ENCODE peak calls at places on chromosomes 11 and 22, in ten cellular contexts. One of them, this sample, is unnamed.

GRCh38 chr11:111846063-111846462 is 25.3 kb downstream of the ALG9 start:
- DNase-seq in ascending aorta: no peak
- DNase-seq in brain microvascular endothelial cell: peak
- DNase-seq in foreskin fibroblast: peak
- DNase-seq in neural crest cell: no peak
- DNase-seq in endothelial cell: no peak
- DNase-seq in AG04449: no peak
- DNase-seq in MCF 10A: peak
- DNase-seq in HFFc6: peak
- DNase-seq in BJ: no peak
- DNase-seq in this sample: no peak

GRCh38 chr11:50412832-50413231 is 380.2 kb downstream of the OR4C45 start:
- DNase-seq in AG04449: no peak
- DNase-seq in MCF 10A: no peak
- DNase-seq in ascending aorta: no peak
- DNase-seq in endothelial cell: no peak
- DNase-seq in neural crest cell: no peak
- DNase-seq in HFFc6: no peak
- DNase-seq in brain microvascular endothelial cell: no peak
- DNase-seq in foreskin fibroblast: no peak
- DNase-seq in BJ: no peak
- DNase-seq in this sample: no peak

GRCh38 chr11:57288771-57289579 is 35.8 kb downstream of the TNKS1BP1 start:
- DNase-seq in MCF 10A: peak
- DNase-seq in HFFc6: peak
- DNase-seq in brain microvascular endothelial cell: peak
- DNase-seq in endothelial cell: peak
- DNase-seq in BJ: no peak
- DNase-seq in neural crest cell: peak
- DNase-seq in foreskin fibroblast: peak
- DNase-seq in AG04449: no peak
- DNase-seq in ascending aorta: no peak
- DNase-seq in this sample: no peak

GRCh38 chr11:59822989-59823566 is 12.5 kb upstream of the MRPL16 start:
- DNase-seq in MCF 10A: peak
- DNase-seq in AG04449: no peak
- DNase-seq in foreskin fibroblast: peak
- DNase-seq in endothelial cell: peak
- DNase-seq in HFFc6: peak
- DNase-seq in BJ: no peak
- DNase-seq in ascending aorta: no peak
- DNase-seq in neural crest cell: peak
- DNase-seq in brain microvascular endothelial cell: peak
- DNase-seq in this sample: peak

GRCh38 chr11:8756201-8756600 is 73.6 kb downstream of the RPL27A start:
- DNase-seq in foreskin fibroblast: peak
- DNase-seq in AG04449: no peak
- DNase-seq in endothelial cell: no peak
- DNase-seq in brain microvascular endothelial cell: no peak
- DNase-seq in MCF 10A: no peak
- DNase-seq in neural crest cell: no peak
- DNase-seq in ascending aorta: no peak
- DNase-seq in HFFc6: peak
- DNase-seq in BJ: no peak
- DNase-seq in this sample: peak

GRCh38 chr22:50118557-50119168 is 28.9 kb downstream of the MOV10L1 start:
- DNase-seq in endothelial cell: no peak
- DNase-seq in AG04449: peak
- DNase-seq in ascending aorta: no peak
- DNase-seq in MCF 10A: no peak
- DNase-seq in HFFc6: peak
- DNase-seq in foreskin fibroblast: peak
- DNase-seq in neural crest cell: no peak
- DNase-seq in brain microvascular endothelial cell: peak
- DNase-seq in BJ: peak
- DNase-seq in this sample: peak

GRCh38 chr22:27609411-27610029 is 192.0 kb downstream of the MN1 start:
- DNase-seq in endothelial cell: no peak
- DNase-seq in brain microvascular endothelial cell: no peak
- DNase-seq in MCF 10A: no peak
- DNase-seq in neural crest cell: peak
- DNase-seq in ascending aorta: no peak
- DNase-seq in HFFc6: no peak
- DNase-seq in foreskin fibroblast: no peak
- DNase-seq in BJ: no peak
- DNase-seq in AG04449: no peak
- DNase-seq in this sample: no peak

GRCh38 chr22:47839586-47840245 is 1077.3 kb downstream of the TBC1D22A start:
- DNase-seq in foreskin fibroblast: no peak
- DNase-seq in HFFc6: no peak
- DNase-seq in endothelial cell: no peak
- DNase-seq in MCF 10A: no peak
- DNase-seq in brain microvascular endothelial cell: no peak
- DNase-seq in AG04449: no peak
- DNase-seq in ascending aorta: no peak
- DNase-seq in BJ: no peak
- DNase-seq in neural crest cell: no peak
- DNase-seq in this sample: no peak

GRCh38 chr22:49016909-49017768 is 810.5 kb downstream of the BRD1 start:
- DNase-seq in AG04449: no peak
- DNase-seq in MCF 10A: no peak
- DNase-seq in ascending aorta: no peak
- DNase-seq in endothelial cell: no peak
- DNase-seq in BJ: no peak
- DNase-seq in brain microvascular endothelial cell: no peak
- DNase-seq in HFFc6: no peak
- DNase-seq in neural crest cell: no peak
- DNase-seq in foreskin fibroblast: no peak
- DNase-seq in this sample: no peak

GRCh38 chr11:70547821-70548670 is 149.7 kb downstream of the CTTN start:
- DNase-seq in AG04449: no peak
- DNase-seq in BJ: no peak
- DNase-seq in foreskin fibroblast: no peak
- DNase-seq in ascending aorta: no peak
- DNase-seq in MCF 10A: no peak
- DNase-seq in endothelial cell: no peak
- DNase-seq in neural crest cell: no peak
- DNase-seq in brain microvascular endothelial cell: no peak
- DNase-seq in HFFc6: no peak
- DNase-seq in this sample: no peak

GRCh38 chr22:20027966-20028854 is 7.3 kb downstream of the TANGO2 start:
- DNase-seq in HFFc6: peak
- DNase-seq in AG04449: no peak
- DNase-seq in ascending aorta: no peak
- DNase-seq in neural crest cell: no peak
- DNase-seq in BJ: no peak
- DNase-seq in foreskin fibroblast: peak
- DNase-seq in endothelial cell: no peak
- DNase-seq in MCF 10A: peak
- DNase-seq in brain microvascular endothelial cell: peak
- DNase-seq in this sample: no peak
- TF ChIP-seq CTCF in HFFc6: peak
- TF ChIP-seq CTCF in AG04449: no peak
- TF ChIP-seq CTCF in ascending aorta: no peak
- TF ChIP-seq CTCF in neural crest cell: peak
- TF ChIP-seq CTCF in BJ: peak
- TF ChIP-seq CTCF in foreskin fibroblast: no peak
- TF ChIP-seq CTCF in endothelial cell: peak
- TF ChIP-seq CTCF in MCF 10A: peak
- TF ChIP-seq CTCF in brain microvascular endothelial cell: peak
- TF ChIP-seq CTCF in this sample: peak

GRCh38 chr11:30730011-30730410 is 143.9 kb upstream of the MPPED2 start:
- DNase-seq in endothelial cell: no peak
- DNase-seq in neural crest cell: no peak
- DNase-seq in BJ: no peak
- DNase-seq in AG04449: no peak
- DNase-seq in brain microvascular endothelial cell: no peak
- DNase-seq in ascending aorta: no peak
- DNase-seq in MCF 10A: no peak
- DNase-seq in foreskin fibroblast: no peak
- DNase-seq in HFFc6: no peak
- DNase-seq in this sample: no peak

GRCh38 chr11:30733748-30734147 is 147.6 kb upstream of the MPPED2 start:
- DNase-seq in endothelial cell: no peak
- DNase-seq in neural crest cell: no peak
- DNase-seq in MCF 10A: no peak
- DNase-seq in AG04449: no peak
- DNase-seq in brain microvascular endothelial cell: no peak
- DNase-seq in BJ: no peak
- DNase-seq in foreskin fibroblast: no peak
- DNase-seq in ascending aorta: no peak
- DNase-seq in HFFc6: no peak
- DNase-seq in this sample: no peak

GRCh38 chr11:30741039-30741550 is 154.9 kb upstream of the MPPED2 start:
- DNase-seq in AG04449: peak
- DNase-seq in BJ: peak
- DNase-seq in brain microvascular endothelial cell: no peak
- DNase-seq in foreskin fibroblast: peak
- DNase-seq in neural crest cell: no peak
- DNase-seq in MCF 10A: peak
- DNase-seq in HFFc6: no peak
- DNase-seq in endothelial cell: no peak
- DNase-seq in ascending aorta: no peak
- DNase-seq in this sample: no peak

GRCh38 chr11:30740071-30740470 is 153.9 kb upstream of the MPPED2 start:
- DNase-seq in AG04449: no peak
- DNase-seq in BJ: no peak
- DNase-seq in foreskin fibroblast: no peak
- DNase-seq in neural crest cell: no peak
- DNase-seq in HFFc6: no peak
- DNase-seq in ascending aorta: no peak
- DNase-seq in MCF 10A: no peak
- DNase-seq in brain microvascular endothelial cell: no peak
- DNase-seq in endothelial cell: no peak
- DNase-seq in this sample: no peak

DNA sequence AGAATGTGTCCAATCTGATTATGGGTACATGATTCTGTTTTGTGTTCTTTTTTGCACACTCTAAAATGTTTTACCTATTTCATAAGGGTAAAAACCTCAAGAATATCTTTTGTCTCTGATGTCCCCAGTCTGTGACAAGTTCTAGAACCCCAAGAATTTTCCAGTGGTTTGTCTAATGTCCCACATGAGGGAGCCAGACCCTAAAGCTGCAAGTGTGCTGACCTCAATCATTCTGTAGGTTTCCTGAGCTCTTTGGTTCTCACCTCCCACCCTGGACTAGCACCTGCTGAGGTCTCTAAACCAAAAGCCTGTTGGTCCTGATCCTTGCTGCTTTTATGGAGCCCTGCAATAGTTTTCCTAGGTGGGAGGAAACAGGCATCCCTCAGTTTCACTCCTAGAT is 149.8 kb upstream of the MPPED2 start:
- DNase-seq in BJ: no peak
- DNase-seq in endothelial cell: no peak
- DNase-seq in neural crest cell: no peak
- DNase-seq in HFFc6: no peak
- DNase-seq in AG04449: no peak
- DNase-seq in MCF 10A: peak
- DNase-seq in ascending aorta: no peak
- DNase-seq in brain microvascular endothelial cell: no peak
- DNase-seq in foreskin fibroblast: no peak
- DNase-seq in this sample: no peak
- TF ChIP-seq CTCF in BJ: no peak
- TF ChIP-seq CTCF in endothelial cell: no peak
- TF ChIP-seq CTCF in neural crest cell: no peak
- TF ChIP-seq CTCF in HFFc6: no peak
- TF ChIP-seq CTCF in AG04449: no peak
- TF ChIP-seq CTCF in MCF 10A: no peak
- TF ChIP-seq CTCF in ascending aorta: no peak
- TF ChIP-seq CTCF in brain microvascular endothelial cell: no peak
- TF ChIP-seq CTCF in foreskin fibroblast: no peak
- TF ChIP-seq CTCF in this sample: no peak

DNA sequence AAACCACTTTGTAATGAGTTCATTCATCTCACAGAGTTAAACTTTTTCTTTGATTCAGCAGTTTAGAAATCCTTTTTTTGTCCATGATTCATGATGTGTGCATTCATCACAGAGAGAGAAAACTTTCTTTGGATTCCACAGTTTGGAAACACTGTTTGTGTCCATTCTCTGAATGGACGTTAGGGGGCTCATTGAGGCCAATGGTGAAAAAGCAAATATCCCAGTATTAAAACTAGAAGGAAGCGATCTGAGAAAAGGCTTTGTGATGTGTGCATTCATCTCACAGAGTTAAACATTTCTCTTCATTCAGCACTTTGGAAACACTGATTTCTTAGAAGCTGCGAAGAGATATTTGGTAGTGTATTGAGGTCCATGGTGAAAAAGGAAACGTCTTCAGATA is 155.6 kb upstream of the TRIM48 start:
- DNase-seq in BJ: no peak
- DNase-seq in AG04449: no peak
- DNase-seq in neural crest cell: no peak
- DNase-seq in MCF 10A: no peak
- DNase-seq in endothelial cell: no peak
- DNase-seq in HFFc6: no peak
- DNase-seq in brain microvascular endothelial cell: no peak
- DNase-seq in ascending aorta: no peak
- DNase-seq in foreskin fibroblast: no peak
- DNase-seq in this sample: no peak
- TF ChIP-seq CTCF in BJ: no peak
- TF ChIP-seq CTCF in AG04449: no peak
- TF ChIP-seq CTCF in neural crest cell: no peak
- TF ChIP-seq CTCF in MCF 10A: no peak
- TF ChIP-seq CTCF in endothelial cell: no peak
- TF ChIP-seq CTCF in HFFc6: peak
- TF ChIP-seq CTCF in brain microvascular endothelial cell: no peak
- TF ChIP-seq CTCF in ascending aorta: no peak
- TF ChIP-seq CTCF in foreskin fibroblast: no peak
- TF ChIP-seq CTCF in this sample: no peak

DNA sequence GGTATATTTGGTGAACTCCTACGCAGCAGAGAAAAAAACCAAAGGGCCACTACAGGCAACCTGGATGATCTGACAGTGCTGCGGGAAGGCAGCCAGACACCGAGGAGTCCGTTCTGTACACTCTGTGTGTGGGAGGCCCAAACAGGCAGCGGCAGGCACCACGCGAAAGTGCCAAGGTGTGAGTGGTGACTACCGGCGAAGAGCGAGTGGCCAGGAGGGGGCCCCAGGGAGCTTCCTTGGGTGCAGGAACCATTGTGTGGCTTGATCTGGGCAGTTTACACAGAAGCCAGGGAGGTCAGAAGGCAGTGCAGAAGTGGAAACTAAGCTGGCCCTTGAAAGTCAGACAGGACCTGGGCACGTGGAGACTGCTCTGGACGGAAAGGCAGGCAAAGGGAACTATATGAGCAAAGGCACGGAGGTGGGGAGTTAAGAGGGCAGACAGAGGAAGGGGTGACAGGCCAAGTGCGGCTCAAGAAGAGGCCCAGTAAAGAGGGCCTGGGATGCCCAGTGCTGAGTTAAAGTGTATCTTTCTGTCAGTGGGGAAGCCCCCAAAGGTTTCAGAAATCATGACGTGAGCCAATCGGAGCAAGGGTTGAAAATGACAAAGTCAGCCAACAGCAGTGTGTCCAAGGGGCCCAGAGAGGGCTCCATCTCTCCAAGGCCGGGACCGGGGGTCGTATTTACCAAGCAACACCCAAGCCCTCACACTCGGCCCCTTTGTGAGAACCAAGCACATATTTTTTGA is 10.6 kb downstream of the TMEM184B start:
- DNase-seq in brain microvascular endothelial cell: no peak
- DNase-seq in neural crest cell: no peak
- DNase-seq in MCF 10A: peak
- DNase-seq in BJ: no peak
- DNase-seq in ascending aorta: no peak
- DNase-seq in endothelial cell: peak
- DNase-seq in AG04449: no peak
- DNase-seq in HFFc6: no peak
- DNase-seq in foreskin fibroblast: peak
- DNase-seq in this sample: no peak
- TF ChIP-seq CTCF in brain microvascular endothelial cell: peak
- TF ChIP-seq CTCF in neural crest cell: peak
- TF ChIP-seq CTCF in MCF 10A: peak
- TF ChIP-seq CTCF in BJ: peak
- TF ChIP-seq CTCF in ascending aorta: peak
- TF ChIP-seq CTCF in endothelial cell: peak
- TF ChIP-seq CTCF in AG04449: peak
- TF ChIP-seq CTCF in HFFc6: peak
- TF ChIP-seq CTCF in foreskin fibroblast: peak
- TF ChIP-seq CTCF in this sample: peak

This sample was measured in AG09319.